ENCODE peak calls at places on chromosome 14, in seven cellular contexts. One of them, this sample, is unnamed.

GRCh38 chr14:73143003-73143402 is 6.7 kb downstream of the PSEN1 start:
- DNase-seq in astrocyte of the spinal cord: no peak
- DNase-seq in GM03348: no peak
- DNase-seq in kidney: no peak
- DNase-seq in fibroblast of mammary gland: no peak
- DNase-seq in activated naive CD4-positive, alpha-beta T cell treated with Interleukin-2 at 50 U/mL for 16 hours: no peak
- DNase-seq in fibroblast of gingiva: peak
- DNase-seq in this sample: no peak

GRCh38 chr14:53952533-53952932 is 4.1 kb downstream of the BMP4 start:
- DNase-seq in activated naive CD4-positive, alpha-beta T cell treated with Interleukin-2 at 50 U/mL for 16 hours: no peak
- DNase-seq in astrocyte of the spinal cord: no peak
- DNase-seq in GM03348: no peak
- DNase-seq in kidney: no peak
- DNase-seq in fibroblast of mammary gland: no peak
- DNase-seq in fibroblast of gingiva: no peak
- DNase-seq in this sample: no peak

GRCh38 chr14:105074601-105075053 is 9.4 kb upstream of the GPR132 start:
- DNase-seq in activated naive CD4-positive, alpha-beta T cell treated with Interleukin-2 at 50 U/mL for 16 hours: no peak
- DNase-seq in astrocyte of the spinal cord: no peak
- DNase-seq in GM03348: no peak
- DNase-seq in fibroblast of gingiva: no peak
- DNase-seq in kidney: peak
- DNase-seq in fibroblast of mammary gland: no peak
- DNase-seq in this sample: no peak

GRCh38 chr14:102690509-102691286 is 86.6 kb upstream of the TRAF3 start:
- DNase-seq in astrocyte of the spinal cord: no peak
- DNase-seq in activated naive CD4-positive, alpha-beta T cell treated with Interleukin-2 at 50 U/mL for 16 hours: no peak
- DNase-seq in kidney: no peak
- DNase-seq in fibroblast of mammary gland: no peak
- DNase-seq in fibroblast of gingiva: no peak
- DNase-seq in GM03348: no peak
- DNase-seq in this sample: no peak

GRCh38 chr14:98926151-98926550 is 345.8 kb downstream of the BCL11B start:
- DNase-seq in GM03348: no peak
- DNase-seq in activated naive CD4-positive, alpha-beta T cell treated with Interleukin-2 at 50 U/mL for 16 hours: no peak
- DNase-seq in fibroblast of mammary gland: no peak
- DNase-seq in astrocyte of the spinal cord: no peak
- DNase-seq in kidney: no peak
- DNase-seq in fibroblast of gingiva: no peak
- DNase-seq in this sample: no peak

GRCh38 chr14:21874167-21874566 is 200.5 kb upstream of the OR4E1 start:
- DNase-seq in astrocyte of the spinal cord: no peak
- DNase-seq in activated naive CD4-positive, alpha-beta T cell treated with Interleukin-2 at 50 U/mL for 16 hours: no peak
- DNase-seq in kidney: no peak
- DNase-seq in fibroblast of gingiva: no peak
- DNase-seq in fibroblast of mammary gland: no peak
- DNase-seq in GM03348: no peak
- DNase-seq in this sample: no peak

GRCh38 chr14:68576496-68577244 is 216.2 kb downstream of the ZFP36L1 start:
- DNase-seq in astrocyte of the spinal cord: peak
- DNase-seq in kidney: no peak
- DNase-seq in fibroblast of gingiva: peak
- DNase-seq in activated naive CD4-positive, alpha-beta T cell treated with Interleukin-2 at 50 U/mL for 16 hours: no peak
- DNase-seq in fibroblast of mammary gland: peak
- DNase-seq in GM03348: peak
- DNase-seq in this sample: no peak

GRCh38 chr14:104552738-104553125 is 26.8 kb upstream of the C14orf180 start:
- DNase-seq in kidney: no peak
- DNase-seq in GM03348: no peak
- DNase-seq in astrocyte of the spinal cord: no peak
- DNase-seq in activated naive CD4-positive, alpha-beta T cell treated with Interleukin-2 at 50 U/mL for 16 hours: no peak
- DNase-seq in fibroblast of gingiva: no peak
- DNase-seq in fibroblast of mammary gland: no peak
- DNase-seq in this sample: no peak

GRCh38 chr14:55592426-55592825 is 12.4 kb downstream of the KTN1 start:
- DNase-seq in fibroblast of mammary gland: no peak
- DNase-seq in fibroblast of gingiva: no peak
- DNase-seq in GM03348: no peak
- DNase-seq in kidney: no peak
- DNase-seq in activated naive CD4-positive, alpha-beta T cell treated with Interleukin-2 at 50 U/mL for 16 hours: no peak
- DNase-seq in astrocyte of the spinal cord: no peak
- DNase-seq in this sample: no peak

GRCh38 chr14:50060871-50061663 is 55.3 kb downstream of the VCPKMT start:
- DNase-seq in astrocyte of the spinal cord: peak
- DNase-seq in fibroblast of mammary gland: peak
- DNase-seq in activated naive CD4-positive, alpha-beta T cell treated with Interleukin-2 at 50 U/mL for 16 hours: peak
- DNase-seq in kidney: no peak
- DNase-seq in fibroblast of gingiva: peak
- DNase-seq in GM03348: peak
- DNase-seq in this sample: peak

GRCh38 chr14:63523735-63524408 is 19.3 kb downstream of the PPP2R5E start:
- DNase-seq in kidney: no peak
- DNase-seq in GM03348: no peak
- DNase-seq in activated naive CD4-positive, alpha-beta T cell treated with Interleukin-2 at 50 U/mL for 16 hours: no peak
- DNase-seq in astrocyte of the spinal cord: no peak
- DNase-seq in fibroblast of gingiva: no peak
- DNase-seq in fibroblast of mammary gland: no peak
- DNase-seq in this sample: no peak

GRCh38 chr14:104665663-104666522 is 23.5 kb upstream of the INF2 start:
- DNase-seq in kidney: peak
- DNase-seq in fibroblast of gingiva: no peak
- DNase-seq in astrocyte of the spinal cord: no peak
- DNase-seq in activated naive CD4-positive, alpha-beta T cell treated with Interleukin-2 at 50 U/mL for 16 hours: peak
- DNase-seq in GM03348: no peak
- DNase-seq in fibroblast of mammary gland: no peak
- DNase-seq in this sample: no peak

GRCh38 chr14:77844802-77845201 is 44.9 kb downstream of the ADCK1 start:
- DNase-seq in activated naive CD4-positive, alpha-beta T cell treated with Interleukin-2 at 50 U/mL for 16 hours: no peak
- DNase-seq in fibroblast of gingiva: peak
- DNase-seq in astrocyte of the spinal cord: no peak
- DNase-seq in fibroblast of mammary gland: peak
- DNase-seq in kidney: no peak
- DNase-seq in GM03348: no peak
- DNase-seq in this sample: no peak

GRCh38 chr14:55158412-55158811 is 29.4 kb downstream of the LGALS3 start:
- DNase-seq in astrocyte of the spinal cord: no peak
- DNase-seq in fibroblast of gingiva: no peak
- DNase-seq in activated naive CD4-positive, alpha-beta T cell treated with Interleukin-2 at 50 U/mL for 16 hours: no peak
- DNase-seq in GM03348: no peak
- DNase-seq in fibroblast of mammary gland: no peak
- DNase-seq in kidney: no peak
- DNase-seq in this sample: no peak

GRCh38 chr14:54253195-54253947 is 143.4 kb upstream of the CDKN3 start:
- DNase-seq in kidney: no peak
- DNase-seq in activated naive CD4-positive, alpha-beta T cell treated with Interleukin-2 at 50 U/mL for 16 hours: no peak
- DNase-seq in fibroblast of gingiva: peak
- DNase-seq in astrocyte of the spinal cord: peak
- DNase-seq in fibroblast of mammary gland: peak
- DNase-seq in GM03348: peak
- DNase-seq in this sample: peak

GRCh38 chr14:93688239-93688666 is 100.0 kb downstream of the PRIMA1 start:
- DNase-seq in kidney: no peak
- DNase-seq in GM03348: no peak
- DNase-seq in activated naive CD4-positive, alpha-beta T cell treated with Interleukin-2 at 50 U/mL for 16 hours: no peak
- DNase-seq in fibroblast of gingiva: no peak
- DNase-seq in fibroblast of mammary gland: no peak
- DNase-seq in astrocyte of the spinal cord: no peak
- DNase-seq in this sample: no peak

GRCh38 chr14:96888593-96888992 is 91.4 kb downstream of the VRK1 start:
- DNase-seq in fibroblast of mammary gland: no peak
- DNase-seq in activated naive CD4-positive, alpha-beta T cell treated with Interleukin-2 at 50 U/mL for 16 hours: no peak
- DNase-seq in fibroblast of gingiva: no peak
- DNase-seq in GM03348: no peak
- DNase-seq in kidney: no peak
- DNase-seq in astrocyte of the spinal cord: peak
- DNase-seq in this sample: no peak

GRCh38 chr14:76091036-76091435 is 60.7 kb upstream of the GPATCH2L start:
- DNase-seq in activated naive CD4-positive, alpha-beta T cell treated with Interleukin-2 at 50 U/mL for 16 hours: no peak
- DNase-seq in GM03348: peak
- DNase-seq in astrocyte of the spinal cord: no peak
- DNase-seq in fibroblast of gingiva: peak
- DNase-seq in kidney: no peak
- DNase-seq in fibroblast of mammary gland: peak
- DNase-seq in this sample: peak

GRCh38 chr14:71582705-71583104 is 349.5 kb upstream of the RGS6 start:
- DNase-seq in GM03348: peak
- DNase-seq in kidney: no peak
- DNase-seq in activated naive CD4-positive, alpha-beta T cell treated with Interleukin-2 at 50 U/mL for 16 hours: no peak
- DNase-seq in astrocyte of the spinal cord: peak
- DNase-seq in fibroblast of gingiva: peak
- DNase-seq in fibroblast of mammary gland: peak
- DNase-seq in this sample: no peak

This sample was measured in GM13977.